ENCODE peak calls at places on chromosomes 16 and 17, in four cellular contexts. T, A, K and L are unnamed samples. For H3K4me1, the result is how much of the 10 kb centered on the place peaks cover.

GRCh38 chr16:83215417-83216001 is 588.7 kb downstream of the CDH13 start:
- DNase-seq in A (no peak), K (peak), T (no peak), L (peak)

GRCh38 chr17:49703557-49704277 is 4.0 kb downstream of the SLC35B1 start:
- DNase-seq in A (no peak), K (no peak), T (no peak), L (no peak)

GRCh38 chr16:54287758-54288591 is 1.4 kb upstream of the IRX3 start:
- DNase-seq in A (no peak), K (no peak), T (no peak), L (no peak)

GRCh38 chr17:17125136-17126084 is 80.7 kb downstream of the PLD6 start:
- DNase-seq in K (peak), A (no peak), T (no peak), L (peak)

GRCh38 chr16:83143788-83144187 is 517.0 kb downstream of the CDH13 start:
- DNase-seq in A (no peak), K (no peak), T (no peak), L (peak)

GRCh38 chr16:48126801-48127644 is 28.8 kb downstream of the ABCC12 start:
- DNase-seq in T (no peak), A (peak), K (no peak), L (peak)

GRCh38 chr16:66588981-66589713 is 9.9 kb downstream of the CMTM2 start:
- DNase-seq in A (no peak), K (no peak), T (no peak), L (peak)

GRCh38 chr17:80742091-80742490 is 197.5 kb downstream of the RPTOR start:
- DNase-seq in A (no peak), T (no peak), K (no peak), L (no peak)

GRCh38 chr17:333626-334396 is 18.8 kb downstream of the RPH3AL start:
- DNase-seq in T (peak), K (peak), A (peak), L (peak)

GRCh38 chr17:8639709-8640108 is 9.2 kb upstream of the MYH10 start:
- DNase-seq in A (no peak), T (no peak), K (no peak), L (no peak)

GRCh38 chr17:77380411-77381184 is 239.8 kb downstream of the SEC14L1 start:
- DNase-seq in K (no peak), T (no peak), A (no peak), L (no peak)
- H3K4me1 ChIP-seq in K (under half), T (under half), A (under half), L (half or more)

GRCh38 chr17:72474740-72475477 is 354.1 kb downstream of the SOX9 start:
- DNase-seq in K (peak), A (no peak), T (no peak), L (no peak)
- H3K4me1 ChIP-seq in K (under half), A (under half), T (under half), L (under half)

GRCh38 chr16:70522216-70523000 is 946 bp downstream of the COG4 start:
- DNase-seq in T (no peak), K (no peak), A (no peak), L (no peak)
- H3K4me1 ChIP-seq in T (under half), K (under half), A (under half), L (under half)

DNA sequence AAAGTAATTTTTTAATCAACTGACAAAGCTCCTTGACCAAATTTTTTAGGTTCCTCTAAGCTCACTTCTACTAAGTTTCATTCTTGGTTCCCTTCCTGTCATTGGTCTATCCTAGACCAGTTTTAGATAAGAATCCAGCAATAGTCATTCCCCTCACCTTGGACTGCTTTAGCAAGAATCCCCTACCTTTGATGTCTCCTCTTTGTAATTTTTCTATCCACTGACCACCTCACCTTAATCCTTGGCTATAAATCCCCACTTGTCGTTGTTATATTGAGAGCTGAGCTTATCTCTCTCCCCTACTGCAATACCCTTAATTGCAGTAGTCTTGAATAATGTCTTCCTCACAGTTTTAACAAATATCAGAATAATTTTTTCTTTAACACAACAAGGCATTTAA is 107.2 kb downstream of the USP32 start:
- DNase-seq in A (no peak), T (no peak), K (no peak), L (no peak)
- H3K4me1 ChIP-seq in A (under half), T (under half), K (under half), L (under half)

GRCh38 chr17:76444518-76445311 is 8.2 kb downstream of the UBE2O start:
- DNase-seq in K (no peak), T (no peak), A (no peak), L (peak)

GRCh38 chr17:76439314-76439928 is 13.5 kb downstream of the UBE2O start:
- DNase-seq in K (no peak), A (no peak), T (no peak), L (no peak)

GRCh38 chr17:76442341-76443338 is 10.3 kb downstream of the UBE2O start:
- DNase-seq in K (no peak), T (no peak), A (no peak), L (no peak)

GRCh38 chr17:76440722-76441362 is 12.1 kb downstream of the UBE2O start:
- DNase-seq in K (no peak), A (no peak), T (no peak), L (no peak)

GRCh38 chr17:76441681-76442340 is 11.1 kb downstream of the UBE2O start:
- DNase-seq in T (no peak), K (no peak), A (no peak), L (no peak)
- H3K4me1 ChIP-seq in T (under half), K (under half), A (under half), L (under half)

GRCh38 chr17:2928294-2928890 is 132.2 kb downstream of the RAP1GAP2 start:
- DNase-seq in A (no peak), T (no peak), K (peak), L (no peak)

GRCh38 chr17:2932946-2933345 is 130.5 kb downstream of the OR1D5 start:
- DNase-seq in K (peak), A (no peak), T (no peak), L (no peak)

GRCh38 chr17:2931426-2931825 is 132.0 kb downstream of the OR1D5 start:
- DNase-seq in T (no peak), A (no peak), K (no peak), L (no peak)

GRCh38 chr17:2931901-2932300 is 131.5 kb downstream of the OR1D5 start:
- DNase-seq in A (no peak), T (no peak), K (no peak), L (no peak)

GRCh38 chr17:2929881-2930533 is 133.4 kb downstream of the OR1D5 start:
- DNase-seq in T (no peak), A (no peak), K (peak), L (peak)
- H3K4me1 ChIP-seq in T (under half), A (under half), K (under half), L (under half)

GRCh38 chr17:59327891-59328290 is 3.6 kb upstream of the YPEL2 start:
- DNase-seq in K (peak), T (no peak), A (no peak), L (no peak)

GRCh38 chr17:59329558-59330313 is 1.7 kb upstream of the YPEL2 start:
- DNase-seq in K (peak), T (no peak), A (no peak), L (peak)

GRCh38 chr17:59327136-59327878 is 4.1 kb upstream of the YPEL2 start:
- DNase-seq in T (no peak), K (peak), A (no peak), L (no peak)

GRCh38 chr17:59330314-59330942 is 1.0 kb upstream of the YPEL2 start:
- DNase-seq in T (no peak), A (no peak), K (no peak), L (no peak)

GRCh38 chr17:59328534-59329095 is 2.8 kb upstream of the YPEL2 start:
- DNase-seq in K (no peak), T (no peak), A (no peak), L (no peak)
- H3K4me1 ChIP-seq in K (under half), T (under half), A (under half), L (under half)

GRCh38 chr17:79027274-79027924 is 3.4 kb downstream of the C1QTNF1 start:
- DNase-seq in K (peak), A (peak), T (peak), L (peak)

GRCh38 chr17:79023180-79023705 is 726 bp upstream of the C1QTNF1 start:
- DNase-seq in A (peak), K (no peak), T (peak), L (no peak)

GRCh38 chr17:79023886-79024771 is at the start of gene C1QTNF1:
- DNase-seq in A (peak), T (peak), K (peak), L (peak)

GRCh38 chr17:79026345-79027273 is 2.6 kb downstream of the C1QTNF1 start:
- DNase-seq in A (peak), T (peak), K (peak), L (peak)

DNA sequence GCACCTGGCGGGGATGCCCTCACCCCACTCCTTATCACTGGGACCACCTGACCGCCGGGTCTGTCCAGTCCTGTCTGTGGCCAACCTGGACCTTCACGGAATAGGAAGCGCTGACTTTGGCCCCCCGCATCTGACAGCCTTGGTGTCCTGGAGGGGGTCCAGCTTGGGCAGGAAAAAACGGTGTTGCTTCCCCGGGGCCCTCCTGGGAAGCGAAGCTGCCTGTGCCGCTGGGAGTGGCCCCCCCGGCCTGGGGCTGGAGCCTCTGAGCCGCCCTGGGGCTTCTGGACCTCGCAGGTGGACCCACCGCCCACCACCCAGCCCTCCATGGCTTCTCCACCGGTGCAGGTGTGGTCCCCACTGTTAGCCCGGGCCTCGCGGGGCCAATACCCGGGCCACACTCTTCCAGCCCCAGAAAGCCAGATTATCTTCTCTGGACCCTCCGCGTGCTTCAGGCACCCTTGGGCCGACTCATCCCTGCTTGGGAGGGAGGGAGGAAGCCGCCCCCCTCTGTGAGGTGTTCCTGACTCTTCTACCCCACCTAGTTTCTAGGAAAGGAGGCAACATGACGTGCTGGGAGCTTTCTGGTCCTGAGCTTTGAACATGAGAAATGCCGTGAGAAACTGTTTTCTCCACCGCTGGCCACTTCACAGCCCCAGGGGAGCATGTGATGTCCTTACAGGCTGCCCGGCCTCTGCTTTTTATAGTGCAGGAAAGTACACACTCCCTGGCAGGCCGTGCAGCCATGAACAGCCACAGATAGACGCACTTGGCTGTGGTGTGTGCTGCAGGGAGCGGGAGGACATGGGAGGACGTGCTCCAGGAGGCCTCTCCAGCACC is 1.1 kb downstream of the C1QTNF1 start:
- DNase-seq in K (peak), A (peak), T (peak), L (no peak)
- H3K4me1 ChIP-seq in K (under half), A (under half), T (under half), L (under half)

DNA sequence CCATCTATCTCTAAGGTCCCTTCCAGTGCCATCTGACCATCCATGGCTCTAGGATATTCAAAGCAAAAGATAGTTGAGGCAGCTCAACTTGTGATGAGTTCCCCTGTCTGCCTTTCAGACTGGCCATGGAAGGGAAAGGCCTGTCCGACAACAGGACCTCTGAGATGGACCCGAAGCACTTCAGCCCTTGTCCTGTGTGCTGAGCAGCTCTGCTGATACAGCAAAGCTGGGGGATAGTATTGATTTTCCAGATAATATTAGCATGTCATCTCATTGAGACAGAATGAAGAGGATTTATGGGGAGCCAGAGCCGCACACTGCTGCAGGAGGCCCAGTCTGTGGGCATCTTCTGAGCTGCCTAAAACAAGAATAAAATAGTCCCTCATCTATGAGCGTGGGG is 96.7 kb upstream of the TBX2 start:
- DNase-seq in K (no peak), T (no peak), A (no peak), L (no peak)
- H3K4me1 ChIP-seq in K (under half), T (under half), A (under half), L (under half)